ENCODE peak calls at places on chromosomes 4 and X, in ten cellular contexts. P is left cardiac atrium; G is hypothalamus; T is stimulated activated CD4-positive, alpha-beta T cell treated with anti-CD3 and anti-CD28 coated beads, Interleukin-4, amount 100 ng/mL, for 48 hours; E is PC-3; Q is endothelial cell of umbilical vein; U is NCI-H524; B is effector CD4-positive, alpha-beta T cell; F is occipital lobe; R is IMR-90. S is an unnamed sample.

GRCh38 chr4:108140328-108140727 is 28.4 kb downstream of the LEF1 start:
- DNase-seq in P (no peak), G (no peak), T (no peak), E (no peak), Q (no peak), U (no peak), B (no peak), F (no peak), R (no peak), S (no peak)

GRCh38 chrX:13194291-13195103 is 125.4 kb downstream of the ATXN3L start:
- DNase-seq in P (no peak), G (no peak), T (no peak), E (peak; percentile 70), Q (peak; percentile 63), U (peak; percentile 90), B (no peak), F (no peak), R (no peak), S (peak; percentile 63)

GRCh38 chr4:185602397-185602796 is 67.1 kb upstream of the PDLIM3 start:
- DNase-seq in P (no peak), G (no peak), T (no peak), E (no peak), Q (no peak), U (no peak), B (no peak), F (no peak), R (no peak), S (no peak)

GRCh38 chrX:154473683-154474082 is 5.4 kb downstream of the LAGE3 start:
- DNase-seq in P (no peak), G (no peak), T (no peak), E (no peak), Q (no peak), U (no peak), B (no peak), F (no peak), R (no peak), S (no peak)

GRCh38 chr4:7813674-7814073 is 126.0 kb downstream of the AFAP1 start:
- DNase-seq in P (no peak), G (no peak), T (no peak), E (no peak), Q (peak; percentile 63), U (no peak), B (no peak), F (no peak), R (peak; percentile 93), S (no peak)

GRCh38 chr4:150209140-150209829 is 131.0 kb downstream of the DCLK2 start:
- DNase-seq in P (peak; percentile 71), G (no peak), T (peak; percentile 17), E (peak; percentile 72), Q (peak; percentile 73), U (peak; percentile 7), B (no peak), F (no peak), R (peak; percentile 71), S (no peak)

GRCh38 chr4:128863314-128864075 is 54.0 kb downstream of the JADE1 start:
- DNase-seq in P (peak; percentile 78), G (peak; percentile 69), T (peak; percentile 43), E (peak; percentile 64), Q (peak; percentile 81), U (peak; percentile 20), B (peak; percentile 65), F (peak; percentile 56), R (peak; percentile 80), S (peak; percentile 43)

GRCh38 chr4:5863461-5864113 is 29.3 kb downstream of the CRMP1 start:
- DNase-seq in P (no peak), G (peak; percentile 15), T (peak; percentile 48), E (peak; percentile 87), Q (peak; percentile 44), U (no peak), B (no peak), F (no peak), R (peak; percentile 96), S (no peak)

S was measured in NCI-H1930.